ENCODE peak calls at places on chromosomes 13 and 19, in five cellular contexts. One of them, this sample, is unnamed.

GRCh38 chr19:3179739-3180293 is 1.2 kb downstream of the S1PR4 start:
- DNase-seq in K562: no peak
- DNase-seq in A549: no peak
- DNase-seq in GM12878: no peak
- DNase-seq in SK-N-SH: no peak
- DNase-seq in this sample: no peak

GRCh38 chr19:35509018-35509652 is 4.3 kb downstream of the DMKN start:
- DNase-seq in K562: no peak
- DNase-seq in A549: no peak
- DNase-seq in GM12878: peak
- DNase-seq in SK-N-SH: no peak
- DNase-seq in this sample: no peak

GRCh38 chr13:59038824-59039223 is 1124.9 kb downstream of the DIAPH3 start:
- DNase-seq in K562: no peak
- DNase-seq in A549: no peak
- DNase-seq in GM12878: no peak
- DNase-seq in SK-N-SH: no peak
- DNase-seq in this sample: peak

GRCh38 chr19:16371540-16371986 is 46.9 kb downstream of the KLF2 start:
- DNase-seq in K562: peak
- DNase-seq in A549: no peak
- DNase-seq in GM12878: peak
- DNase-seq in SK-N-SH: no peak
- DNase-seq in this sample: no peak

GRCh38 chr19:7676854-7677253 is at the start of gene MCEMP1:
- DNase-seq in K562: no peak
- DNase-seq in A549: no peak
- DNase-seq in GM12878: no peak
- DNase-seq in SK-N-SH: no peak
- DNase-seq in this sample: no peak

GRCh38 chr13:44801990-44802389 is 187.3 kb downstream of the NUFIP1 start:
- DNase-seq in K562: no peak
- DNase-seq in A549: no peak
- DNase-seq in GM12878: no peak
- DNase-seq in SK-N-SH: no peak
- DNase-seq in this sample: peak

GRCh38 chr19:51127755-51128154 is 3.0 kb downstream of the SIGLEC9 start:
- DNase-seq in K562: peak
- DNase-seq in A549: no peak
- DNase-seq in GM12878: no peak
- DNase-seq in SK-N-SH: no peak
- DNase-seq in this sample: peak

GRCh38 chr13:72150502-72150901 is 283.5 kb upstream of the DACH1 start:
- DNase-seq in K562: no peak
- DNase-seq in A549: no peak
- DNase-seq in GM12878: no peak
- DNase-seq in SK-N-SH: no peak
- DNase-seq in this sample: no peak

GRCh38 chr19:43525836-43526771 is 897 bp downstream of the ETHE1 start:
- DNase-seq in K562: peak
- DNase-seq in A549: no peak
- DNase-seq in GM12878: no peak
- DNase-seq in SK-N-SH: peak
- DNase-seq in this sample: peak

GRCh38 chr19:17751103-17751911 is at the start of gene FCHO1:
- DNase-seq in K562: peak
- DNase-seq in A549: no peak
- DNase-seq in GM12878: peak
- DNase-seq in SK-N-SH: no peak
- DNase-seq in this sample: no peak

GRCh38 chr19:47511128-47511517 is 3.7 kb downstream of the NAPA start:
- DNase-seq in K562: no peak
- DNase-seq in A549: no peak
- DNase-seq in GM12878: no peak
- DNase-seq in SK-N-SH: no peak
- DNase-seq in this sample: no peak

GRCh38 chr19:9370747-9371619 is 8.2 kb downstream of the ZNF177 start:
- DNase-seq in K562: no peak
- DNase-seq in A549: no peak
- DNase-seq in GM12878: no peak
- DNase-seq in SK-N-SH: no peak
- DNase-seq in this sample: no peak

GRCh38 chr19:33375760-33376159 is 2.3 kb downstream of the CEBPG start:
- DNase-seq in K562: no peak
- DNase-seq in A549: no peak
- DNase-seq in GM12878: no peak
- DNase-seq in SK-N-SH: no peak
- DNase-seq in this sample: peak

GRCh38 chr19:33375156-33375744 is 1.7 kb downstream of the CEBPG start:
- DNase-seq in K562: no peak
- DNase-seq in A549: no peak
- DNase-seq in GM12878: no peak
- DNase-seq in SK-N-SH: no peak
- DNase-seq in this sample: no peak

GRCh38 chr19:33373701-33374405 is at the start of gene CEBPG:
- DNase-seq in K562: peak
- DNase-seq in A549: peak
- DNase-seq in GM12878: no peak
- DNase-seq in SK-N-SH: peak
- DNase-seq in this sample: peak

GRCh38 chr19:33376423-33376822 is 2.9 kb downstream of the CEBPG start:
- DNase-seq in K562: no peak
- DNase-seq in A549: peak
- DNase-seq in GM12878: no peak
- DNase-seq in SK-N-SH: no peak
- DNase-seq in this sample: peak

DNA sequence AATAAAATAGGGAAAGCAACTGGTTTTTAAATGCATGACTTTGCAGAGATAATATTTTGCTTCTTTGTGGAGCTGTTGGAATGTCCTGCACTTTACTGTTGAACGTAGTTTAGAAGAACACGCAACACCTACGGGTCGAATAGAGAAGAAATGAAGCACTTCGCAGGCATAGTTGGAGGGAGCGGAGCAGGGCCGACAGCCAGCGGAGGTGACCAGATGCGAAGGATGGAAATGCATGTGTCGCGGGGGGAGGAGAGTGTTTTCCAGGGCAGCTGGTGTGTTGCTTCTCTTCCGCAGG is 846 bp downstream of the CEBPG start:
- DNase-seq in K562: no peak
- DNase-seq in A549: no peak
- DNase-seq in GM12878: no peak
- DNase-seq in SK-N-SH: peak
- DNase-seq in this sample: peak
- TF ChIP-seq RCOR1 in K562: no peak
- TF ChIP-seq RCOR1 in A549: no peak
- TF ChIP-seq RCOR1 in GM12878: no peak
- TF ChIP-seq RCOR1 in SK-N-SH: no peak
- TF ChIP-seq RCOR1 in this sample: no peak

GRCh38 chr19:38559428-38560401 is 58.0 kb downstream of the MAP4K1 start:
- DNase-seq in K562: no peak
- DNase-seq in A549: no peak
- DNase-seq in GM12878: peak
- DNase-seq in SK-N-SH: no peak
- DNase-seq in this sample: no peak

GRCh38 chr19:38555200-38555599 is 62.6 kb downstream of the MAP4K1 start:
- DNase-seq in K562: no peak
- DNase-seq in A549: no peak
- DNase-seq in GM12878: no peak
- DNase-seq in SK-N-SH: no peak
- DNase-seq in this sample: no peak

GRCh38 chr19:38556521-38557174 is 61.1 kb downstream of the MAP4K1 start:
- DNase-seq in K562: peak
- DNase-seq in A549: no peak
- DNase-seq in GM12878: peak
- DNase-seq in SK-N-SH: no peak
- DNase-seq in this sample: no peak

GRCh38 chr19:38554676-38555141 is 63.0 kb downstream of the MAP4K1 start:
- DNase-seq in K562: no peak
- DNase-seq in A549: no peak
- DNase-seq in GM12878: peak
- DNase-seq in SK-N-SH: no peak
- DNase-seq in this sample: no peak

GRCh38 chr19:38557205-38557799 is 60.5 kb downstream of the MAP4K1 start:
- DNase-seq in K562: peak
- DNase-seq in A549: no peak
- DNase-seq in GM12878: peak
- DNase-seq in SK-N-SH: no peak
- DNase-seq in this sample: no peak
- TF ChIP-seq RCOR1 in K562: peak
- TF ChIP-seq RCOR1 in A549: no peak
- TF ChIP-seq RCOR1 in GM12878: peak
- TF ChIP-seq RCOR1 in SK-N-SH: no peak
- TF ChIP-seq RCOR1 in this sample: no peak

DNA sequence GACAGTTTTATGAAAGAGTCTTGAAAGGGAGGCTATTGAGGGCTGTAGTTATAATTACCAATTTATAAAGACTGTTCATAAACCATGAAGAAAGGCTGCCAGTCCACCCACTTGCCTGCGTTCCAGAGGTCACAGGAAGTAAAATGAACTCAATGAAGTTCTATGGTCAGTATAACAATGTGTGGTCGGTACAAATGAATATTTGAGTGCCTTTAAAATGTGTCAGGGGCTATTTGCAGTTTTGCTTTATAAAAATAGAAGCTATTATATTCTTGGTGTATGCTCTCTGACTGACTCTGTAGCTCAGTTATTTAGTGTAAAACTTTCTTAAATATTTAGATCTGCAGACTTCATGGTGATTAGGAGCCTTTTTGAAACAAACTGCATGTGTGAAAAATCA is 47.0 kb downstream of the ESD start:
- DNase-seq in K562: no peak
- DNase-seq in A549: no peak
- DNase-seq in GM12878: no peak
- DNase-seq in SK-N-SH: no peak
- DNase-seq in this sample: peak
- TF ChIP-seq RCOR1 in K562: no peak
- TF ChIP-seq RCOR1 in A549: no peak
- TF ChIP-seq RCOR1 in GM12878: no peak
- TF ChIP-seq RCOR1 in SK-N-SH: no peak
- TF ChIP-seq RCOR1 in this sample: no peak

GRCh38 chr19:29002336-29002735 is 210.6 kb downstream of the UQCRFS1 start:
- DNase-seq in K562: no peak
- DNase-seq in A549: no peak
- DNase-seq in GM12878: no peak
- DNase-seq in SK-N-SH: no peak
- DNase-seq in this sample: no peak
- TF ChIP-seq RCOR1 in K562: no peak
- TF ChIP-seq RCOR1 in A549: no peak
- TF ChIP-seq RCOR1 in GM12878: no peak
- TF ChIP-seq RCOR1 in SK-N-SH: no peak
- TF ChIP-seq RCOR1 in this sample: no peak

DNA sequence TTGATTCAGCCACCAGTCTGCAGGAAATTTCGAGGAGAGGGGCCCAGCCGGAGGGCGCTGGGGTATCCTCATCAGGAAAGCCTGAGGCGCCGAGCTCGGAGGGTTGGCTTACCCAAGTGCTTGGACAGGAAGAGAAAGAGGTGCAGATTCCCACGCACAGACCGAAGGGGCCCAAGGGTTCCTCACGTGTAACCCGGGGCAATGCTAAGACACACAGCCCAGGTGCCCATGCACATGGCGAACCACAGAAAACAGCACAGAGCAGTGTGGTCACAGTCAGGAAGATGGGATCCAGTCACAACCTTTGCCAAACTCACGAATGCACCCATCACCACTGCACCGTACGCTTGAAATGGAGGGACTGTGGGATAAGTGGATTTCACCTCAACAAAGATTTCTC is 30.9 kb downstream of the GRTP1 start:
- DNase-seq in K562: no peak
- DNase-seq in A549: no peak
- DNase-seq in GM12878: no peak
- DNase-seq in SK-N-SH: no peak
- DNase-seq in this sample: no peak
- TF ChIP-seq RCOR1 in K562: no peak
- TF ChIP-seq RCOR1 in A549: no peak
- TF ChIP-seq RCOR1 in GM12878: no peak
- TF ChIP-seq RCOR1 in SK-N-SH: no peak
- TF ChIP-seq RCOR1 in this sample: no peak

GRCh38 chr19:58387338-58388174 is 487 bp downstream of the RPS5 start:
- DNase-seq in K562: no peak
- DNase-seq in A549: no peak
- DNase-seq in GM12878: no peak
- DNase-seq in SK-N-SH: peak
- DNase-seq in this sample: no peak
- TF ChIP-seq RCOR1 in K562: no peak
- TF ChIP-seq RCOR1 in A549: no peak
- TF ChIP-seq RCOR1 in GM12878: no peak
- TF ChIP-seq RCOR1 in SK-N-SH: no peak
- TF ChIP-seq RCOR1 in this sample: no peak

GRCh38 chr19:29576761-29577661 is 29.1 kb upstream of the POP4 start:
- DNase-seq in K562: no peak
- DNase-seq in A549: no peak
- DNase-seq in GM12878: peak
- DNase-seq in SK-N-SH: no peak
- DNase-seq in this sample: peak
- TF ChIP-seq RCOR1 in K562: no peak
- TF ChIP-seq RCOR1 in A549: no peak
- TF ChIP-seq RCOR1 in GM12878: no peak
- TF ChIP-seq RCOR1 in SK-N-SH: no peak
- TF ChIP-seq RCOR1 in this sample: no peak

DNA sequence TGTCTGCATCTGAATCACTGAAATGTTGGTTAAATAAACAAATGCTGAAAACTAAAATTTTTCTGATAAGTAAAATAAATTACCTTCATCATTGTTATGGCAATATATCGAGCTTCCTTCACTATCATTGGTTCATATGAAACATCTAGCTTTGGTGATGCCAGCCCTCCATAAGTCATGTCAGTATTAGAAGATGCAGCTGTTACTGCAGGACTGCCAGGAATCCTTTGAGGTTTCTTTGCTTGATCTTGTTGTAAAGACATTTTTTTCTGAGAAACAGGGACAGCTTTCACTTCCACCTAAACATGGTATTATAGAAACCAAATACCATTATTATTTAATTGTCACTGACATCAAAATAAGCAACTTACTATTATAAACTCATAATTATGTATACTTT is 123.7 kb upstream of the FBXL3 start:
- DNase-seq in K562: no peak
- DNase-seq in A549: no peak
- DNase-seq in GM12878: no peak
- DNase-seq in SK-N-SH: peak
- DNase-seq in this sample: peak
- TF ChIP-seq RCOR1 in K562: no peak
- TF ChIP-seq RCOR1 in A549: no peak
- TF ChIP-seq RCOR1 in GM12878: no peak
- TF ChIP-seq RCOR1 in SK-N-SH: no peak
- TF ChIP-seq RCOR1 in this sample: no peak

GRCh38 chr13:35349052-35349451 is 127.4 kb downstream of the MAB21L1 start:
- DNase-seq in K562: no peak
- DNase-seq in A549: no peak
- DNase-seq in GM12878: no peak
- DNase-seq in SK-N-SH: no peak
- DNase-seq in this sample: no peak

GRCh38 chr13:35346494-35346893 is 130.0 kb downstream of the MAB21L1 start:
- DNase-seq in K562: no peak
- DNase-seq in A549: no peak
- DNase-seq in GM12878: no peak
- DNase-seq in SK-N-SH: no peak
- DNase-seq in this sample: no peak

GRCh38 chr13:35347679-35348205 is 128.7 kb downstream of the MAB21L1 start:
- DNase-seq in K562: no peak
- DNase-seq in A549: no peak
- DNase-seq in GM12878: no peak
- DNase-seq in SK-N-SH: no peak
- DNase-seq in this sample: no peak

GRCh38 chr13:35345992-35346391 is 130.5 kb downstream of the MAB21L1 start:
- DNase-seq in K562: no peak
- DNase-seq in A549: no peak
- DNase-seq in GM12878: no peak
- DNase-seq in SK-N-SH: no peak
- DNase-seq in this sample: no peak

GRCh38 chr13:35349673-35350278 is 126.7 kb downstream of the MAB21L1 start:
- DNase-seq in K562: no peak
- DNase-seq in A549: peak
- DNase-seq in GM12878: peak
- DNase-seq in SK-N-SH: no peak
- DNase-seq in this sample: no peak
- TF ChIP-seq RCOR1 in K562: no peak
- TF ChIP-seq RCOR1 in A549: no peak
- TF ChIP-seq RCOR1 in GM12878: no peak
- TF ChIP-seq RCOR1 in SK-N-SH: no peak
- TF ChIP-seq RCOR1 in this sample: no peak